ENCODE peak calls at places on chromosome 13, in six cellular contexts. V, X, Q, Y, O and R are unnamed samples.

GRCh38 chr13:95243207-95243606 is 58.0 kb downstream of the ABCC4 start:
- DNase-seq in V (no peak), X (no peak), Q (no peak), Y (no peak), O (no peak), R (no peak)

GRCh38 chr13:98014766-98015165 is 61.3 kb downstream of the IPO5 start:
- DNase-seq in V (no peak), X (no peak), Q (no peak), Y (no peak), O (no peak), R (no peak)

GRCh38 chr13:22091222-22091970 is 420.5 kb downstream of the FGF9 start:
- DNase-seq in V (no peak), X (no peak), Q (no peak), Y (no peak), O (no peak), R (no peak)

GRCh38 chr13:101942535-101943157 is 459.2 kb downstream of the FGF14 start:
- DNase-seq in V (peak), X (no peak), Q (no peak), Y (no peak), O (no peak), R (no peak)

GRCh38 chr13:77377016-77377415 is 50.1 kb upstream of the MYCBP2 start:
- DNase-seq in V (no peak), X (no peak), Q (no peak), Y (no peak), O (no peak), R (no peak)

GRCh38 chr13:36801035-36801434 is 18.0 kb upstream of the RFXAP start:
- DNase-seq in V (no peak), X (no peak), Q (no peak), Y (no peak), O (no peak), R (no peak)

GRCh38 chr13:30605052-30605451 is 12.7 kb upstream of the USPL1 start:
- DNase-seq in V (no peak), X (no peak), Q (no peak), Y (no peak), O (no peak), R (no peak)

GRCh38 chr13:39894586-39894985 is 239.1 kb downstream of the COG6 start:
- DNase-seq in V (no peak), X (no peak), Q (no peak), Y (no peak), O (no peak), R (no peak)

GRCh38 chr13:57633950-57634828 is 2.6 kb downstream of the PCDH17 start:
- DNase-seq in V (no peak), X (no peak), Q (no peak), Y (no peak), O (no peak), R (no peak)

GRCh38 chr13:22825186-22825585 is 355.6 kb upstream of the SGCG start:
- DNase-seq in V (no peak), X (no peak), Q (no peak), Y (no peak), O (no peak), R (no peak)

GRCh38 chr13:20389696-20390525 is 135.7 kb downstream of the CRYL1 start:
- DNase-seq in V (no peak), X (no peak), Q (no peak), Y (no peak), O (no peak), R (no peak)

GRCh38 chr13:94173312-94173854 is 306.1 kb downstream of the DCT start:
- DNase-seq in V (no peak), X (no peak), Q (no peak), Y (no peak), O (no peak), R (no peak)

GRCh38 chr13:80658705-80659104 is 317.8 kb upstream of the SPRY2 start:
- DNase-seq in V (no peak), X (no peak), Q (no peak), Y (no peak), O (no peak), R (no peak)